ENCODE peak calls at places on chromosomes 16 and 17, in five cellular contexts. One of them, this sample, is unnamed.

GRCh38 chr17:21286066-21286770 is 1.7 kb downstream of the MAP2K3 start:
- DNase-seq in A673: peak
- DNase-seq in stomach: peak
- DNase-seq in ovary: peak
- DNase-seq in spleen: peak
- DNase-seq in this sample: peak

GRCh38 chr16:47643610-47644009 is 182.5 kb downstream of the PHKB start:
- DNase-seq in A673: peak
- DNase-seq in ovary: no peak
- DNase-seq in stomach: no peak
- DNase-seq in spleen: no peak
- DNase-seq in this sample: no peak

GRCh38 chr16:25097304-25097988 is 14.1 kb upstream of the LCMT1 start:
- DNase-seq in A673: no peak
- DNase-seq in stomach: no peak
- DNase-seq in ovary: no peak
- DNase-seq in spleen: no peak
- DNase-seq in this sample: no peak

GRCh38 chr16:30953511-30954124 is 3.9 kb upstream of the SETD1A start:
- DNase-seq in ovary: peak
- DNase-seq in spleen: peak
- DNase-seq in stomach: peak
- DNase-seq in A673: peak
- DNase-seq in this sample: no peak

GRCh38 chr16:68893710-68894705 is 50.7 kb downstream of the TANGO6 start:
- DNase-seq in stomach: no peak
- DNase-seq in ovary: no peak
- DNase-seq in A673: peak
- DNase-seq in spleen: no peak
- DNase-seq in this sample: no peak

GRCh38 chr16:88456356-88457292 is 3.5 kb downstream of the ZFPM1 start:
- DNase-seq in ovary: no peak
- DNase-seq in spleen: no peak
- DNase-seq in stomach: no peak
- DNase-seq in A673: no peak
- DNase-seq in this sample: no peak

GRCh38 chr16:65574311-65574966 is 452.6 kb upstream of the CDH11 start:
- DNase-seq in stomach: no peak
- DNase-seq in A673: no peak
- DNase-seq in ovary: no peak
- DNase-seq in spleen: no peak
- DNase-seq in this sample: no peak

GRCh38 chr16:67760206-67760605 is 41.1 kb upstream of the GFOD2 start:
- DNase-seq in spleen: no peak
- DNase-seq in A673: no peak
- DNase-seq in ovary: no peak
- DNase-seq in stomach: no peak
- DNase-seq in this sample: no peak

GRCh38 chr17:57874434-57875108 is 24.7 kb upstream of the MRPS23 start:
- DNase-seq in A673: peak
- DNase-seq in spleen: peak
- DNase-seq in ovary: peak
- DNase-seq in stomach: no peak
- DNase-seq in this sample: peak

GRCh38 chr17:46144246-46144645 is 49.0 kb downstream of the KANSL1 start:
- DNase-seq in spleen: no peak
- DNase-seq in A673: no peak
- DNase-seq in ovary: no peak
- DNase-seq in stomach: no peak
- DNase-seq in this sample: no peak

GRCh38 chr17:81200695-81201580 is 21.8 kb downstream of the CEP131 start:
- DNase-seq in stomach: peak
- DNase-seq in ovary: no peak
- DNase-seq in A673: peak
- DNase-seq in spleen: no peak
- DNase-seq in this sample: peak

GRCh38 chr17:19867094-19867653 is 562 bp downstream of the ULK2 start:
- DNase-seq in A673: peak
- DNase-seq in spleen: peak
- DNase-seq in ovary: peak
- DNase-seq in stomach: peak
- DNase-seq in this sample: peak
- TF ChIP-seq CTCF in A673: peak
- TF ChIP-seq CTCF in spleen: no peak
- TF ChIP-seq CTCF in ovary: no peak
- TF ChIP-seq CTCF in stomach: peak
- TF ChIP-seq CTCF in this sample: peak

DNA sequence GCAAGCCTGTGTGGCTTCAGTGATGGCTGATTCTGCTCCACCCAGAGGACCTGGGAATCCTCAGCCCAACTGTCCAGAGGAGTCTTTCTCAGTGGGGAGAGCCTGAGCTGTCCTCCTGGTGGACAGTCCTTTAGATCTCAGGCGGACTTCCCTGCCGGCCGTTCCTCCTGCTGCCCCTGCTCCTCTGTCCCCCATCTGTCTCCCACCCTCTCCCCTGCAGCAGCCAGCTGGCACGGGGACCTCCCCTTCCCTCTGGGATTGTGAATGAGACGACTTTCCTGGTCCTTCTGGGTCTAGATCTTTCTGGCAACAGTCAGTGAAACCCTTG is 279.7 kb downstream of the SEC14L1 start:
- DNase-seq in A673: no peak
- DNase-seq in stomach: no peak
- DNase-seq in ovary: no peak
- DNase-seq in spleen: no peak
- DNase-seq in this sample: no peak
- H3K4me3 ChIP-seq in A673: peak
- H3K4me3 ChIP-seq in stomach: no peak
- H3K4me3 ChIP-seq in ovary: no peak
- H3K4me3 ChIP-seq in spleen: no peak
- H3K4me3 ChIP-seq in this sample: no peak

GRCh38 chr17:40063915-40064531 is 1.3 kb downstream of the THRA start:
- DNase-seq in A673: no peak
- DNase-seq in stomach: no peak
- DNase-seq in ovary: no peak
- DNase-seq in spleen: no peak
- DNase-seq in this sample: no peak
- H3K27ac ChIP-seq in A673: no peak
- H3K27ac ChIP-seq in stomach: peak
- H3K27ac ChIP-seq in ovary: peak
- H3K27ac ChIP-seq in spleen: no peak
- H3K27ac ChIP-seq in this sample: peak

GRCh38 chr17:4074831-4075495 is 67.9 kb downstream of the ZZEF1 start:
- DNase-seq in ovary: no peak
- DNase-seq in spleen: no peak
- DNase-seq in A673: peak
- DNase-seq in stomach: no peak
- DNase-seq in this sample: no peak
- TF ChIP-seq CTCF in ovary: peak
- TF ChIP-seq CTCF in spleen: peak
- TF ChIP-seq CTCF in A673: peak
- TF ChIP-seq CTCF in stomach: peak
- TF ChIP-seq CTCF in this sample: peak

DNA sequence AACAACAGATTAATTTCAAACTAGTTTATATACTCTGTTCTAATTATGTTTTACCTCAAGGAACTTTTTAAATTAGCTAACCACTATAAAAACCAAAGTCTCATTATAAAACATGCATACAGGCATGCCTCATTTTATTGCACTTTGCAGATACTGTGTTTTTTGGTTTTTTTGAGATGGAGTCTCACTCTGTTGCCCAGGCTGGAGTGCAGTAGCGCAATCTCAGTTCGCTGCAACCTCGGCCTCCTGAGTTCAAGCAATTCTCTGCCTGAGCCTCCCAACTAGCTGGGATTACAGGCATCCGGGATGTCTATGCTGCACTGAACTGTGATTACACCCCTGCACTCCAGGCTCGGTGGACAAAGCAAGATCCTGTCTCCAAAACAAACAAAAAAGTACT is 8.8 kb upstream of the JPT1 start:
- DNase-seq in spleen: no peak
- DNase-seq in stomach: no peak
- DNase-seq in ovary: no peak
- DNase-seq in A673: no peak
- DNase-seq in this sample: no peak
- H3K4me3 ChIP-seq in spleen: no peak
- H3K4me3 ChIP-seq in stomach: no peak
- H3K4me3 ChIP-seq in ovary: no peak
- H3K4me3 ChIP-seq in A673: no peak
- H3K4me3 ChIP-seq in this sample: no peak

DNA sequence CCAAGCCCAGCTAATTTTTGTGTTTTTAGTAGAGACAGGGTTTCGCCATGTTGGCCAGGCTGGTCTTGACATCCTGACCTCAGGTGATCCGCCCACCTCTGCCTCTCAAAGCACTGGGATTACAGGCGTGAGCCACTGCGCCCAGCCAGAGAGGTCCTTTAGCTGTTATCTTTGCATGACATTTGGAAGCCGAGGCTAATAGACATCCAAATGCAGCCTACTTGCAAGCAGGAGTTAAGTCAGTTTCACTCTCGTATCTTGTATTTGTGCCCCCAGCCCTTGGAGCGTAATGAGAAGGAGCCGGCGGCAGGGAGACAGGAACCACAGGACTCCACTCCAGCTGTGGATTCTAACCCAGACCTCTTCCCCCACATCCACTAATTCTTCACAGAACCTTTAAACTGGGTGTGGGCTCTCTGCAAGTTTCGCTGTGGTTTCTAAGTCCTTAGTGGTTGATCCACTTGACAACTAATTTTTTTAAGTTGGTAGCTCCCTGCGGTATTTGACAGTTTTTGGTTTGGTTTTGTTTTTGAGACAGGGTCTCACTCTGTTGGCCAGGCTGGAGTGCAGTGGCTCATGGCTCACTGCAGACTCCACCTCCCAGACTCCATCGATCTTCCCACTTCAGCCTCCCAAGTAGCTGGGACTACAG is 3.1 kb upstream of the CYTH1 start:
- DNase-seq in ovary: no peak
- DNase-seq in spleen: peak
- DNase-seq in A673: no peak
- DNase-seq in stomach: no peak
- DNase-seq in this sample: no peak
- H3K27ac ChIP-seq in ovary: no peak
- H3K27ac ChIP-seq in spleen: no peak
- H3K27ac ChIP-seq in A673: no peak
- H3K27ac ChIP-seq in stomach: peak
- H3K27ac ChIP-seq in this sample: no peak

GRCh38 chr16:59252317-59252716 is 518.2 kb upstream of the GOT2 start:
- DNase-seq in stomach: no peak
- DNase-seq in A673: no peak
- DNase-seq in ovary: no peak
- DNase-seq in spleen: no peak
- DNase-seq in this sample: no peak

GRCh38 chr16:59249049-59249448 is 514.9 kb upstream of the GOT2 start:
- DNase-seq in ovary: no peak
- DNase-seq in A673: no peak
- DNase-seq in stomach: no peak
- DNase-seq in spleen: no peak
- DNase-seq in this sample: no peak
- TF ChIP-seq CTCF in ovary: no peak
- TF ChIP-seq CTCF in A673: no peak
- TF ChIP-seq CTCF in stomach: no peak
- TF ChIP-seq CTCF in spleen: no peak
- TF ChIP-seq CTCF in this sample: no peak

GRCh38 chr16:1494711-1495110 is 1.6 kb downstream of the TELO2 start:
- DNase-seq in stomach: no peak
- DNase-seq in spleen: peak
- DNase-seq in ovary: no peak
- DNase-seq in A673: no peak
- DNase-seq in this sample: no peak
- H3K4me3 ChIP-seq in stomach: peak
- H3K4me3 ChIP-seq in spleen: peak
- H3K4me3 ChIP-seq in ovary: no peak
- H3K4me3 ChIP-seq in A673: peak
- H3K4me3 ChIP-seq in this sample: peak